ENCODE peak calls at places on chromosome 5, in four cellular contexts. K is GM12878, J is WTC11, E is HepG2. S is an unnamed sample.

GRCh38 chr5:106825379-106825778 is 845.4 kb downstream of the EFNA5 start:
- DNase-seq in K (no peak), J (no peak), E (no peak), S (no peak)

GRCh38 chr5:180976518-180976917 is 12.1 kb upstream of the BTNL3 start:
- DNase-seq in J (no peak), K (no peak), E (no peak), S (no peak)

GRCh38 chr5:72071906-72072305 is 35.4 kb upstream of the MAP1B start:
- DNase-seq in E (no peak), K (no peak), J (no peak), S (no peak)

GRCh38 chr5:125633523-125633922 is 789.7 kb upstream of the GRAMD2B start:
- DNase-seq in E (no peak), J (no peak), K (no peak), S (no peak)

GRCh38 chr5:179620293-179620692 is 3.2 kb downstream of the HNRNPH1 start:
- DNase-seq in E (no peak), K (no peak), J (no peak), S (no peak)

GRCh38 chr5:116507051-116507537 is 67.5 kb downstream of the SEMA6A start:
- DNase-seq in J (no peak), E (no peak), K (no peak), S (no peak)

GRCh38 chr5:64532657-64533056 is 26.8 kb downstream of the RGS7BP start:
- DNase-seq in E (no peak), K (no peak), J (no peak), S (no peak)

GRCh38 chr5:588406-588995 is 23.6 kb upstream of the CEP72 start:
- DNase-seq in K (no peak), J (no peak), E (no peak), S (no peak)

GRCh38 chr5:52648726-52649125 is 139.0 kb upstream of the ITGA1 start:
- DNase-seq in J (no peak), K (no peak), E (no peak), S (no peak)

GRCh38 chr5:102911973-102912372 is 156.9 kb downstream of the PAM start:
- DNase-seq in E (no peak), K (no peak), J (no peak), S (no peak)

DNA sequence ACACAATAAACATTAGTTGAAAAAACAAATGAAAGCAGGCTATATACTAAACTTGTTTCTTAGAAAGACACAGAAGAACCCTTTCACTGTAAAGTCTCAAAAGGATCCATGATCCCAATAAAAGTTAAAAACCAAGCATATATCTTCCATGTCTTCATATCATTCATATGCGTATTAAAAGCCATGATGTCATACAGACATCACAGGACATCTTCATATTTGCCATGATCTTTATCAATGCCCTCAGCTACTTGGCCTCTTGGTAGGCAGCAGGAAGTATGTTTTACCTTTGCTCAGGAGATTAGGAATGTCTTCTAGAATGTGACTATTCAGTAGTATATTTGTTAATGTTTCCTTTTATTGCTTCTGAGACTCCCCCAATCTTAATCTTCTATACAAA is 16.8 kb downstream of the AP3B1 start:
- DNase-seq in K (no peak), J (no peak), E (no peak), S (no peak)
- TF ChIP-seq TCF7 in K (no peak), J (no peak), E (no peak), S (no peak)

GRCh38 chr5:168254013-168254693 is 37.3 kb upstream of the WWC1 start:
- DNase-seq in K (no peak), E (no peak), J (no peak), S (no peak)
- TF ChIP-seq CTCF in K (no peak), E (no peak), J (no peak), S (no peak)

DNA sequence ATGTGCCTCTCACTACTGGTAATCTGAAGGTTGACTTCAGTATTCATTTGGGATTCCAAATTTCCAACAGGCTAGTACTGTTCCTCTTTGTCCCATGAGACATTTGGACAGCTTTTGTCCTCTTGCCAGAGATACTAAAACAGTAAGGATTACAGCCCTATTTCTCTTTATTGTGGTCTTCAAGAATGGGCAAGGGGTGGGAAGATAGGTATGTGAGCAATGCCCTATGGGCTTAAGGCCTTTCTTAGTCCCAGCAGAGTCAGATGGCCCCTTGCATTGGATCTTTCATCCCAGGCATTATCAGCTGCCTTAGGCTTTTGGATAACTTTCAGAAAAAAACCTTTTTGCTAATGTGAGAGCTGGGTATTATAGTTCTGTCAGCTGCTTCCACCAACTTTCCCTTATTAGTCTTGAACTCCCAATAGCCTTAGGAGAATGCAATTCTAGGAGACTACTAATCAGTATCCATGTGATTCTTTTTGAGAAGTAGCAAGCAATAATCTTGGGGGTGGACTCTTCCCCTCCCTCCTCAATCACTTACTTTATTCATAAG is 361.1 kb upstream of the NUDT12 start:
- DNase-seq in K (no peak), E (no peak), J (no peak), S (no peak)
- TF ChIP-seq TCF7 in K (no peak), E (no peak), J (no peak), S (no peak)

GRCh38 chr5:79850941-79851693 is 139.9 kb downstream of the MTX3 start:
- DNase-seq in K (no peak), E (no peak), J (no peak), S (no peak)

GRCh38 chr5:79853003-79853402 is 138.1 kb downstream of the MTX3 start:
- DNase-seq in E (no peak), J (no peak), K (no peak), S (no peak)

GRCh38 chr5:79856456-79857055 is 134.5 kb downstream of the MTX3 start:
- DNase-seq in J (no peak), K (no peak), E (no peak), S (no peak)

GRCh38 chr5:79851694-79852006 is 139.4 kb downstream of the MTX3 start:
- DNase-seq in E (no peak), K (no peak), J (no peak), S (no peak)

DNA sequence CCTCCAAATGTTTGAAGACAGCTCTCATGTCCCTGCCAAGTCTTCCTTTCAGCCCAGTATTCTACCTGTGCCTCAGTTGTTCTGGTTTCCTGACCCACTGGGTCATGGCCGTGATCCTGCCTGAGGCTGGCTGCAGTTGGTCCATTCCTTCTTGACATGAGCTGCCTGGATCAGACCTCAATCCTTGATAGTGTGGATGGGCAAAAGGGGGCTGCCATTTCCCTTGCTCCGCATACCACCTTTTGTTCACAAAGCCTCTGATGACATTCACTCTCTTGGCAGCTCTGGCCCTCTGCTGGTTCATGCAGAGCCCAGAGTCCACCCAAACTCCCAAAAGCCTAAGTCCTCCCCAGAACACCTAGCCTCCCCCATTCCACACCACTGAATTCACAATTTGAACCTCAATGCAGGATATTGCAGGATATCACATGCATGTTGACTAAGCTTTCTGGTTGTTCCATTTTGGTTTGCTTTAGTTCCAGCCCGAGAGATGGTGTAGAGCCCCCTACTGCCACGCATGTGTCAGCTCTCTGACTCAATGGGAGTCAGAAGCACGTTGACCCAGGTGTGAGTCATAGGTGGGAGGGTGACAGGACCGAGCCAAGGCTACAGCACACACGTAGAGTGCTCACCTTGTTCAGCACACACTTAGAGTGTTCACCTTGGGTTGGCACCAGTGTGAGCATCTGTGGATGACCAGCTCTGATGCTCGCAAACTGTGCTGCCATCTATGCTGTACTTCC is 137.2 kb downstream of the MTX3 start:
- DNase-seq in E (peak; percentile 3), J (no peak), K (no peak), S (no peak)
- TF ChIP-seq CTCF in E (no peak), J (no peak), K (no peak), S (peak; percentile 42)

GRCh38 chr5:43192558-43193170 is 639 bp downstream of the NIM1K start:
- DNase-seq in K (no peak), J (no peak), E (no peak), S (no peak)

GRCh38 chr5:43190755-43191603 is 1.0 kb upstream of the NIM1K start:
- DNase-seq in K (no peak), E (no peak), J (no peak), S (no peak)

GRCh38 chr5:43193952-43194321 is 1.9 kb downstream of the NIM1K start:
- DNase-seq in E (no peak), J (no peak), K (no peak), S (no peak)

GRCh38 chr5:43191740-43192557 is at the start of gene NIM1K:
- DNase-seq in E (peak; percentile 58), K (no peak), J (peak; percentile 75), S (no peak)

DNA sequence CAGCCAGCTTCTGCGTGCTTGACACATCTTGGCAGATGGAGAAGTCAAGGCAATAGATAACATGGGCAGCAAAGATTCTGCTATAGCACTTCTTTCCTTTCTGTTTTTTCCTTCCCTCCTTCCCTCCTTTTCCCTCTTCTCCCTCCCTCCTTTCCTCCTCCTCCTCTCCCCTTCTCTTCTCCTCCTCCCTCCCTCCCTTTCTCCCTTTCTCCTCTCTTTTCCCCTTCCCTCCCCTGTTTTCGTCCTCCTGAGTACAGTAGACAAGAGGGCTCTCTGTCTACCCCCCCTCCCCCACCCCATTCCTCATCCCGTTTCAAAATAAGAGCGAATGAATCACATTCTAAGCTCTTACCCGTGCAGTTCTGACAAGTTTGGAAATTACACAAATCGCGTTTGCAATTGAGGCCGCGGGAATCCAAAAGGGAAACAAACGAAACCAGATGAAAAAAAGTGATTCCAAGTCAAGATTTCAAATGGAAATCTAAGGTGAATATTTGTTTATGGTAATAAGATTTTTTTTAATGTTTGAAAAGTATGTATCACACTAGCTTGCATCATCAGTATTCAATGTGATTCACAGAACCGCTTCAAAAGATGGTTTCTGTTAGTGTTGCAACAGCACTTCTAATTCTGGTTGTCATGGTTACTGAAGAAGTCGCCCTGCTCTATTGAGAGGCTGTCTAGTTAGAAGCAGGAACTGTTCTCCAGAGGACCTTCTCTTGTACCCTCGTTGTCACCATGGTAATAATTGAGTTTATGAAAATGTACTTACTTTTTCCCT is 1.3 kb downstream of the NIM1K start:
- DNase-seq in K (no peak), J (no peak), E (peak; percentile 34), S (peak; percentile 45)
- TF ChIP-seq TCF7 in K (no peak), J (no peak), E (no peak), S (no peak)

DNA sequence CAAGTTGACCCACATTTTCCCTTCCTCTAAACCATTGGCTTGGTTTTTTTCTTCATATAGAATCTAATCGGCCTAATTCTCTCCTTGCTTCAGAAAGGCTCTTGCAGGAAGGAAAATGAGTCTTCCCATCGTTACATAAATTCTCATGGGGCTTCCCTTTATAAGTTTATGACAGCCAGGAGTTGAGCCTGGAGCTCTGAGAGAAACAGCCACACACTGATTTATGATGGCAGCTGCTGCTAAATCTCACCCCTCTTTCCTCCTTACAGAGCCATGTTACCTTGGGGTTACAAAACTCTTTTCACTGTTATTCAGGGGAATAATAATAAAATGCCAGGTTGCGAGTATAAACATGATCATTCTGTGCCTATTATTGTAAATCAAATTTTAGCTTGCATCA is 5.2 kb upstream of the RNF14 start:
- DNase-seq in J (no peak), K (no peak), E (no peak), S (no peak)
- TF ChIP-seq CTCF in J (no peak), K (no peak), E (no peak), S (no peak)

GRCh38 chr5:75260708-75261107 is 24.0 kb upstream of the ANKRD31 start:
- DNase-seq in E (peak; percentile 75), J (no peak), K (no peak), S (no peak)

GRCh38 chr5:75265731-75266130 is 29.1 kb upstream of the ANKRD31 start:
- DNase-seq in K (no peak), E (peak; percentile 40), J (no peak), S (peak; percentile 25)

GRCh38 chr5:75262278-75262677 is 25.6 kb upstream of the ANKRD31 start:
- DNase-seq in K (no peak), J (no peak), E (peak; percentile 36), S (no peak)
- TF ChIP-seq TCF7 in K (no peak), J (no peak), E (no peak), S (no peak)

S was measured in K562.